ENCODE peak calls at places on chromosomes 4 and X, in eight cellular contexts. M is body of pancreas, S is hypothalamus, J is AG10803, B is posterior cingulate gyrus, U is pons, Z is mesenchymal stem cell, P is EH. W is an unnamed sample.

GRCh38 chr4:26217429-26217828 is 103.4 kb upstream of the RBPJ start:
- DNase-seq in B (no peak), P (no peak), S (no peak), J (peak), M (no peak), Z (no peak), U (peak), W (no peak)

GRCh38 chrX:79268788-79269187 is 98.3 kb downstream of the ITM2A start:
- DNase-seq in Z (no peak), P (no peak), J (no peak), S (no peak), M (no peak), B (no peak), U (no peak), W (no peak)

GRCh38 chr4:54103190-54103574 is 3.2 kb downstream of the GSX2 start:
- DNase-seq in P (no peak), S (no peak), U (no peak), Z (peak), M (no peak), B (no peak), J (no peak), W (no peak)

GRCh38 chr4:121216438-121216837 is 52.3 kb upstream of the TNIP3 start:
- DNase-seq in S (no peak), J (no peak), M (no peak), U (no peak), P (no peak), Z (peak), B (no peak), W (no peak)

GRCh38 chr4:149928507-149928906 is 112.9 kb upstream of the IQCM start:
- DNase-seq in S (no peak), J (no peak), B (no peak), M (no peak), U (no peak), Z (no peak), P (no peak), W (no peak)

GRCh38 chrX:154719132-154719675 is 31.7 kb downstream of the GAB3 start:
- DNase-seq in M (no peak), B (no peak), J (peak), S (no peak), P (peak), Z (peak), U (peak), W (no peak)

GRCh38 chr4:56286763-56287162 is 100.5 kb downstream of the AASDH start:
- DNase-seq in P (no peak), M (no peak), U (no peak), B (no peak), S (no peak), J (no peak), Z (no peak), W (no peak)

GRCh38 chrX:48101443-48101842 is 29.0 kb upstream of the SPACA5B start:
- DNase-seq in S (no peak), J (no peak), Z (no peak), P (no peak), U (no peak), B (no peak), M (no peak), W (no peak)

GRCh38 chrX:37959212-37960021 is 46.9 kb upstream of the SYTL5 start:
- DNase-seq in Z (no peak), B (no peak), M (no peak), U (peak), S (no peak), J (no peak), P (no peak), W (no peak)

GRCh38 chr4:100076753-100077152 is 113.5 kb downstream of the DDIT4L start:
- DNase-seq in U (no peak), Z (no peak), M (no peak), P (no peak), B (no peak), S (no peak), J (no peak), W (no peak)

GRCh38 chr4:169254546-169254983 is 16.2 kb downstream of the SH3RF1 start:
- DNase-seq in Z (peak), P (peak), M (peak), B (no peak), S (no peak), U (no peak), J (peak), W (no peak)

GRCh38 chr4:118410143-118410542 is 57.3 kb upstream of the PRSS12 start:
- DNase-seq in U (no peak), J (peak), S (no peak), Z (peak), B (no peak), M (no peak), P (peak), W (no peak)

GRCh38 chr4:72376901-72377300 is 192.1 kb downstream of the ADAMTS3 start:
- DNase-seq in J (peak), P (peak), Z (no peak), S (no peak), M (no peak), U (no peak), B (no peak), W (no peak)

GRCh38 chr4:999863-1000425 is 6.7 kb upstream of the SLC26A1 start:
- DNase-seq in B (no peak), U (no peak), S (no peak), M (no peak), P (no peak), Z (no peak), J (no peak), W (no peak)

GRCh38 chrX:134999469-134999868 is 8.7 kb downstream of the SMIM10 start:
- DNase-seq in U (peak), B (no peak), P (peak), J (peak), M (no peak), Z (peak), S (no peak), W (no peak)

GRCh38 chrX:12463052-12463451 is 324.8 kb downstream of the FRMPD4 start:
- DNase-seq in P (no peak), J (no peak), B (no peak), U (no peak), M (no peak), Z (no peak), S (no peak), W (no peak)

GRCh38 chr4:80006935-80007744 is 65.9 kb downstream of the ANTXR2 start:
- DNase-seq in P (peak), J (peak), S (no peak), U (no peak), Z (peak), M (no peak), B (no peak), W (no peak)

GRCh38 chr4:27947320-27947719 is 1086.7 kb downstream of the STIM2 start:
- DNase-seq in Z (no peak), S (no peak), M (no peak), U (no peak), B (no peak), J (no peak), P (no peak), W (no peak)

W was measured in neural crest cell.